ENCODE peak calls at places on chromosomes 11 and 22, in five cellular contexts. D is K562, Q is right cardiac atrium, H is Panc1, S is lower lobe of right lung. J is an unnamed sample.
A peak's percentile ranks its signal among the peaks of the same experiment; 100 is the strongest.

GRCh38 chr11:76512851-76513653 is 68.2 kb downstream of the EMSY start:
- ATAC-seq in D (no peak), Q (no peak), H (no peak), S (no peak), J (no peak)

GRCh38 chr11:15625691-15626090 is 511.0 kb downstream of the INSC start:
- ATAC-seq in D (no peak), Q (no peak), H (no peak), S (no peak), J (no peak)

GRCh38 chr11:47431356-47432083 is 5.3 kb upstream of the PSMC3 start:
- ATAC-seq in D (no peak), Q (no peak), H (no peak), S (no peak), J (no peak)

GRCh38 chr22:42719656-42720262 is 911 bp downstream of the A4GALT start:
- ATAC-seq in D (no peak), Q (peak; percentile 52), H (peak; percentile 47), S (peak; percentile 67), J (peak; percentile 46)

GRCh38 chr22:32646476-32646875 is 155.0 kb upstream of the TIMP3 start:
- ATAC-seq in D (no peak), Q (no peak), H (no peak), S (no peak), J (no peak)

GRCh38 chr22:17777005-17777716 is 2.9 kb upstream of the BID start:
- ATAC-seq in D (peak; percentile 2), Q (no peak), H (peak; percentile 24), S (peak; percentile 45), J (no peak)

GRCh38 chr22:32896951-32897350 is 95.4 kb downstream of the TIMP3 start:
- ATAC-seq in D (peak; percentile 34), Q (no peak), H (no peak), S (peak; percentile 84), J (no peak)

GRCh38 chr11:43072096-43072495 is 239.7 kb upstream of the API5 start:
- ATAC-seq in D (no peak), Q (no peak), H (no peak), S (no peak), J (no peak)

DNA sequence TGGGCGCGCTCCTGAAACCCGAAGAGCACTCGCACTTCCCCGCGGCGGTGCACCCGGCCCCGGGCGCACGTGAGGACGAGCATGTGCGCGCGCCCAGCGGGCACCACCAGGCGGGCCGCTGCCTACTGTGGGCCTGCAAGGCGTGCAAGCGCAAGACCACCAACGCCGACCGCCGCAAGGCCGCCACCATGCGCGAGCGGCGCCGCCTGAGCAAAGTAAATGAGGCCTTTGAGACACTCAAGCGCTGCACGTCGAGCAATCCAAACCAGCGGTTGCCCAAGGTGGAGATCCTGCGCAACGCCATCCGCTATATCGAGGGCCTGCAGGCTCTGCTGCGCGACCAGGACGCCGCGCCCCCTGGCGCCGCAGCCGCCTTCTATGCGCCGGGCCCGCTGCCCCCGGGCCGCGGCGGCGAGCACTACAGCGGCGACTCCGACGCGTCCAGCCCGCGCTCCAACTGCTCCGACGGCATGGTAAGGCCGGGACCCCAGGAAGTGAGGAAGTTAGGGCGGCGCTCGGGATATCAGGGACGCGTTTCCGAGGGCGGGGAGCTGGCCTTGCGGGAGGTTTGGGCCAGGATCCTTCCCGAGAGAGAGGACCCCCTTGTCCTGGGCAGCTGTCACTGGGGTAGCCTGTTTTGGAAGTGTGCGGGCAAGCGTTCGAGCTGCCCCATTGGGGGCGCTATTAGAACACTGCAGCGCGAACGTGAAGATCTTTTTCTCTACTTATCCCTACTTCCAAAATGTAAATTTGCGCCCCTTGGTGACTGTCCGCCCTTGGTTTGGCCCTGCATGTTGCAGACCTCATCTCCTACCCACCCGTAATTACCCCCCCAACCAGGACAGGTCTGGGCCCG is 797 bp downstream of the MYOD1 start:
- ATAC-seq in D (no peak), Q (peak; percentile 32), H (peak; percentile 48), S (no peak), J (no peak)
- H3K4me3 ChIP-seq in D (no peak overlapping the region), Q (no peak overlapping the region), H (no peak overlapping the region), S (no peak overlapping the region), J (no peak overlapping the region)

GRCh38 chr11:120329556-120329955 is 4.5 kb downstream of the TLCD5 start:
- ATAC-seq in D (no peak), Q (no peak), H (no peak), S (no peak), J (no peak)
- H3K27ac ChIP-seq in D (no peak overlapping the region), Q (no peak overlapping the region), H (peak overlapping the region; percentile 98), S (no peak overlapping the region), J (no peak overlapping the region)

GRCh38 chr22:49878206-49878605 is 24.6 kb downstream of the ZBED4 start:
- ATAC-seq in D (no peak), Q (no peak), H (no peak), S (no peak), J (no peak)
- H3K9me3 ChIP-seq in D (peaks cover 3% of the 10 kb centered on the region), Q (no peaks in the 10 kb centered on the region), H (no peaks in the 10 kb centered on the region), S (no peaks in the 10 kb centered on the region), J (no peaks in the 10 kb centered on the region)

DNA sequence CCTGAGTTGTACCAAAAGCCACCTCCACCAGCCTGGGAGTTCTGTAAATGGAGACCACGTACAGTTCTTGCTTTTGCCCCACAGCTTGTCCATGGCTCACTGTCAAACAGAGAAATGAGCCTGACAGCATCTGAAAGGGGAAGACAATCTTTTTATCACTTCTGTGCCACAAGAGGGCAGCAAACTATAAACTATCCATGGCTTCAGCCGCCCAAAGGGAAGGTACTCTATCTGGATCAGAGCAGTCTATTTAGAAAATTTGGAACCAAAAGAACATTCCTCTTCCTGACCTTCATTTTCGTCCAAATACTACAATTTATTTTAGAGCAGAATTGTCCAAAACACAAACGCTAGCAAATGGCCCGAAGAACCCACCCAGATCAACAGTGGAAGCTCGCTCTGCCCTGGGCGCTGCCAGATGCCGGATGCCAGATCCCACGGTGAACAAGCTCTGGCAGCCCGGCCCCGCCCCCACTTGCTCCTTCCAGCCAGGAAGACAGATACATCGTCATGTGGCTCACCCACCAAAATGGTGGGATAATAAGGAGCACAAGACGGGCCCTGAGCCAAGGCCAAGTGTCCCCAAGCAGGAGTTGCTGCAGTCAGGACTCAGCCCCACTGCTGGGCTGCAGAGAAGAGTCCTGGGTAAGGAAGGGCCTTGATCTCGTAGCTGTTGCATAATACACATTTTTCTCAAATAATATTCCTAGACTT is 23.9 kb upstream of the SCGB1A1 start:
- ATAC-seq in D (peak; percentile 74), Q (peak; percentile 76), H (peak; percentile 94), S (peak; percentile 88), J (peak; percentile 84)
- H3K4me3 ChIP-seq in D (no peak overlapping the region), Q (peak overlapping the region; percentile 29), H (no peak overlapping the region), S (peak overlapping the region; percentile 35), J (peak overlapping the region; percentile 46)

DNA sequence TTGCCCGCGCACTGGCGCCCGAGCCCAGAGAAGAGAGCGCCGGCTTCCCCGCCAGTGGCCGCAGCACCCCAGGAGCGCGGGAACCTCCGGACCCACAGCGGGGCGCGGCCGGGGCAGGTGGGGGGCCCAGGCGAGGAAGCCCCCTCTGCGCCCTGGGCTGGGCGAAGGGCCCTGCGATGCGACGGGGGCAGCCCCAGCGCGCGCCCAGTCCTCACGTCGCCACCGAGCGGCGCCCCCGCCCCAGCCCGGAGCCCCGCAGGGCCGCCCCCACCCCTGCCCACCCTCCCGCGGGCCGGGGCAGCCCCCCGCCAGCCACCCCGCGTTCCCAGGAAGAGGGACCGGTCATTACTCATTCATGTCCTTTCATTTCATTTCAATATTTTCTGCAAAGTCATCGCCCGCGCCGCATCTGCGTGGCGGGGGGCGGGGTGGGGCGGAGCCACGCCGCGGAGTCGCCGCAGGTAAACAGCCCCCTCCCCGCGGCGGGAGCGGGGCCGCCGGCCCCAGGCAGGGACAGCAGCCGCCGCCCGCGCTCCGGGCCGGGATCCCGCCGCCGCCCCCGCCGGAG is 673 bp upstream of the PANX2 start:
- ATAC-seq in D (peak; percentile 80), Q (no peak), H (peak; percentile 59), S (peak; percentile 28), J (peak; percentile 34)
- H3K27ac ChIP-seq in D (peak overlapping the region; percentile 65), Q (no peak overlapping the region), H (no peak overlapping the region), S (no peak overlapping the region), J (no peak overlapping the region)

GRCh38 chr11:40118780-40119179 is 1340.7 kb downstream of the LRRC4C start:
- ATAC-seq in D (no peak), Q (no peak), H (no peak), S (no peak), J (no peak)
- H3K9me3 ChIP-seq in D (peaks cover 2% of the 10 kb centered on the region), Q (peaks cover 2% of the 10 kb centered on the region), H (no peaks in the 10 kb centered on the region), S (no peaks in the 10 kb centered on the region), J (no peaks in the 10 kb centered on the region)